ENCODE peak calls at places on chromosome 10, in four cellular contexts. One of them, this sample, is unnamed.

GRCh38 chr10:70828923-70829322 is 13.2 kb downstream of the SGPL1 start:
- DNase-seq in endothelial cell: no peak
- DNase-seq in ovary: no peak
- DNase-seq in NCI-H1694: no peak
- DNase-seq in this sample: no peak

GRCh38 chr10:117365612-117366011 is 9.6 kb downstream of the PDZD8 start:
- DNase-seq in NCI-H1694: no peak
- DNase-seq in endothelial cell: no peak
- DNase-seq in ovary: no peak
- DNase-seq in this sample: peak

GRCh38 chr10:12208460-12208859 is 12.5 kb downstream of the CDC123 start:
- DNase-seq in ovary: no peak
- DNase-seq in NCI-H1694: no peak
- DNase-seq in endothelial cell: no peak
- DNase-seq in this sample: no peak

GRCh38 chr10:119665901-119666708 is 14.9 kb downstream of the BAG3 start:
- DNase-seq in endothelial cell: no peak
- DNase-seq in ovary: no peak
- DNase-seq in NCI-H1694: no peak
- DNase-seq in this sample: no peak

GRCh38 chr10:120666311-120666710 is 184.9 kb upstream of the WDR11 start:
- DNase-seq in endothelial cell: no peak
- DNase-seq in ovary: no peak
- DNase-seq in NCI-H1694: no peak
- DNase-seq in this sample: no peak

GRCh38 chr10:8053446-8054242 is 844 bp upstream of the GATA3 start:
- DNase-seq in ovary: peak
- DNase-seq in endothelial cell: peak
- DNase-seq in NCI-H1694: no peak
- DNase-seq in this sample: peak

GRCh38 chr10:80452069-80452468 is 2.0 kb upstream of the TSPAN14 start:
- DNase-seq in ovary: no peak
- DNase-seq in endothelial cell: no peak
- DNase-seq in NCI-H1694: no peak
- DNase-seq in this sample: no peak

GRCh38 chr10:34954142-34954541 is 136.0 kb downstream of the CUL2 start:
- DNase-seq in ovary: no peak
- DNase-seq in endothelial cell: no peak
- DNase-seq in NCI-H1694: no peak
- DNase-seq in this sample: no peak

GRCh38 chr10:91604462-91604935 is 28.4 kb downstream of the PPP1R3C start:
- DNase-seq in ovary: no peak
- DNase-seq in endothelial cell: no peak
- DNase-seq in NCI-H1694: no peak
- DNase-seq in this sample: no peak